ENCODE peak calls at places on chromosomes 12 and 14, in nine cellular contexts. V is astrocyte of the cerebellum, X is PC-9, L is breast epithelium, T is fibroblast of mammary gland, G is fibroblast of the aortic adventitia, I is GM23248, N is foreskin fibroblast, R is heart right ventricle. P is an unnamed sample.

GRCh38 chr12:101501410-101502045 is 26.4 kb downstream of the SPIC start:
- DNase-seq in T (peak; percentile 12), G (peak; percentile 8), R (no peak), N (no peak), L (no peak), X (no peak), V (peak; percentile 12), I (no peak), P (no peak)

GRCh38 chr12:130186631-130187269 is 24.5 kb downstream of the FZD10 start:
- DNase-seq in N (no peak), X (no peak), G (no peak), R (no peak), L (no peak), V (no peak), T (no peak), I (no peak), P (no peak)

GRCh38 chr12:47249719-47250506 is 170.2 kb upstream of the AMIGO2 start:
- DNase-seq in R (no peak), X (peak; percentile 45), I (no peak), N (no peak), G (peak; percentile 59), L (no peak), V (no peak), T (no peak), P (no peak)

GRCh38 chr14:79376557-79376956 is 834.7 kb downstream of the DIO2 start:
- DNase-seq in T (no peak), R (no peak), X (no peak), G (no peak), V (no peak), N (no peak), I (peak; percentile 1), L (no peak), P (no peak)

GRCh38 chr12:77118696-77119095 is 53.3 kb upstream of the E2F7 start:
- DNase-seq in L (no peak), X (no peak), I (peak; percentile 59), R (no peak), T (peak; percentile 61), G (no peak), N (peak; percentile 66), V (no peak), P (no peak)

GRCh38 chr12:131828671-131829350 is 618 bp downstream of the MMP17 start:
- DNase-seq in V (no peak), T (no peak), X (peak; percentile 51), N (peak; percentile 39), I (peak; percentile 59), G (no peak), R (no peak), L (no peak), P (no peak)

GRCh38 chr14:103871596-103872480 is 24.5 kb upstream of the PPP1R13B start:
- DNase-seq in I (peak; percentile 27), R (peak; percentile 85), L (peak; percentile 54), V (no peak), T (no peak), G (no peak), X (peak; percentile 74), N (no peak), P (no peak)

GRCh38 chr14:91361236-91361811 is 56.3 kb downstream of the CCDC88C start:
- DNase-seq in R (no peak), V (no peak), X (no peak), L (no peak), G (peak; percentile 17), N (no peak), I (no peak), T (peak; percentile 61), P (no peak)

GRCh38 chr12:126537961-126538530 is 1472.8 kb downstream of the AACS start:
- DNase-seq in V (peak; percentile 49), N (no peak), R (no peak), L (no peak), I (no peak), X (no peak), T (no peak), G (peak; percentile 28), P (no peak)

GRCh38 chr12:79046021-79046420 is 181.4 kb downstream of the SYT1 start:
- DNase-seq in L (no peak), V (no peak), N (no peak), X (no peak), G (no peak), I (no peak), R (no peak), T (no peak), P (no peak)

GRCh38 chr14:36647417-36647826 is 14.2 kb upstream of the PAX9 start:
- DNase-seq in I (no peak), R (no peak), V (no peak), N (no peak), G (no peak), T (no peak), X (no peak), L (no peak), P (no peak)

GRCh38 chr14:36649872-36650650 is 11.6 kb upstream of the PAX9 start:
- DNase-seq in N (no peak), G (no peak), T (no peak), I (no peak), R (no peak), V (no peak), L (no peak), X (no peak), P (no peak)

GRCh38 chr14:36652542-36653201 is 9.0 kb upstream of the PAX9 start:
- DNase-seq in L (no peak), I (no peak), N (no peak), X (no peak), G (no peak), R (no peak), T (peak; percentile 16), V (no peak), P (no peak)

GRCh38 chr14:36646664-36647416 is 14.8 kb upstream of the PAX9 start:
- DNase-seq in I (peak; percentile 42), X (peak; percentile 3), R (no peak), T (no peak), N (no peak), L (no peak), V (no peak), G (no peak), P (no peak)

DNA sequence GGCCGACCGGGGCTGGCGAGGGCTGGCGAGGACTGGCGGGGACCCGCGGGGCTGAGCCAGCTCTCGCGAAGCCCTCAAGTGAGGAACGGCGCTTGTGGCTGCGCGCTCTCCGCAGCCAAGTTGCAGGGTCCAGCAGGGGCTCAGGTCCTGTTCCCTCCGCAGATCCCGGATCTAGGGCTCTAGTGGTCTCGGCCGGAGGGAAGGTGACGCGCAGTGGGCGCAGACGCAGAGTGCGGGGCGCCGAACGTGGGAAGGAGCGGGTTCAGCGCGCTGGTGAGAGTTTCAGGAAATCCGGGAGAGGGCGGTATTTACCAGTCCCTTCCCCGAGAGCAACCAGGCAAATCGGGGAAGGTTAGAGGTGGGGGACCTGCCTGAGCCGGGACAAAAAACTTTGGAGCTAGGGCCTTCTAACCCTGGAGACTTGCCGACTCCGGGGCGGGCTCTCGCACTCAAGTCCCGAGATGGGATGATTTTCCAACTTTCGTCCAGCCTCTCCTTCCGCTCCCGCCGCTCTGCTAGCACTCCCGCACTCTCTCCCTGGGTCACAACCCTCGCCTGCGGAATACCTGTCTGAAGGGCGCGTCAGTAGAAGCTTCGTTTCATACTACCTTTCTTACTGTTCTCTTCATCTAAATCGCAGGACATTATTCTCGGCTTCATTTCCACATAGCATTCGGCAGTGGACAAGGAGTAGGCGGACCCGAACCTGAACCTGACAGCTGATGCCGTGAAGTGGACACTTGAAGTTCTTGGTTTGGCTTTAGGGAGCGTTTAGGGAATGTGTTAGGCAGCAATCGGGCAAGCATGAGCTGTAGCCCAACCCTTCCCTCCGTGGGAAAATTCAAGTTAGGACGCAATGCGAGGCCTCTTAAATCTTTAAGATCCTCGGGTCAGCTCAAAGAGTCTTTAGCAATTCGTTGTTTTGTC is 13.6 kb upstream of the PAX9 start:
- DNase-seq in I (peak; percentile 76), T (peak; percentile 47), V (no peak), X (peak; percentile 55), G (peak; percentile 26), N (peak; percentile 62), R (no peak), L (no peak), P (no peak)
- H3K4me3 ChIP-seq in I (peak overlapping the region; percentile 71), T (peak overlapping the region; percentile 17), V (peak overlapping the region; percentile 38), X (peak overlapping the region; percentile 31), G (peak overlapping the region; percentile 44), N (peak overlapping the region; percentile 30), R (peak overlapping the region; percentile 24), L (peak overlapping the region; percentile 64), P (peak overlapping the region; percentile 60)

DNA sequence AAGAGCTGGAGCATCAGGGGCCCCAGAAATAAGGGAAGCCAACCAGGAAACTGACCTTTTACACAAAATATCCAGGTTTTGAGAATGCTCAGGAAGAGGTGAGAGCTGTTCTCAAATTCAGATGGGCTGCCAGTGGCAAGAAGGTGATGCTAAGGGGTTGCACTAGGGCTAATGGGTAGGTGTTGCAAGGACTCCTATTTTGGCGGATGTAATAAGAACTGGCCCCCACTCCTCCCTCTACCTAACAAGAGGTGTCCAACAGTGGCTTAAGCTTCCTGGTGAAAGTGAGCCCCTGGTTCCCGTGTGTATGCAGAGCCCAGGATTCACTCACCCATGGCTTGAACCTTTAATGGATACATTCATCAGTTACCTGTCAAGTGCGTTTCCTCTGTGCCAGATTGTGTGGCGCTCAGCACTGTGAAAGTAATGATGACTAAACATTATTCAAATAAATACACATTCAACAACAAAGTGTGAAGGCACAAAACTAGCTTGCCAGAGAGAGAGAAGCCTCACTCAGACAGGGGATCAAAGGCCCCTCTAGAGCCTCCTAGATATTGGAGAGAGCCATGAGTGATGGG is 705 bp upstream of the CHGA start:
- DNase-seq in N (no peak), V (no peak), I (no peak), R (no peak), G (no peak), L (no peak), T (no peak), X (no peak), P (no peak)
- H3K4me3 ChIP-seq in N (no peak overlapping the region), V (no peak overlapping the region), I (no peak overlapping the region), R (no peak overlapping the region), G (no peak overlapping the region), L (no peak overlapping the region), T (no peak overlapping the region), X (no peak overlapping the region), P (no peak overlapping the region)

DNA sequence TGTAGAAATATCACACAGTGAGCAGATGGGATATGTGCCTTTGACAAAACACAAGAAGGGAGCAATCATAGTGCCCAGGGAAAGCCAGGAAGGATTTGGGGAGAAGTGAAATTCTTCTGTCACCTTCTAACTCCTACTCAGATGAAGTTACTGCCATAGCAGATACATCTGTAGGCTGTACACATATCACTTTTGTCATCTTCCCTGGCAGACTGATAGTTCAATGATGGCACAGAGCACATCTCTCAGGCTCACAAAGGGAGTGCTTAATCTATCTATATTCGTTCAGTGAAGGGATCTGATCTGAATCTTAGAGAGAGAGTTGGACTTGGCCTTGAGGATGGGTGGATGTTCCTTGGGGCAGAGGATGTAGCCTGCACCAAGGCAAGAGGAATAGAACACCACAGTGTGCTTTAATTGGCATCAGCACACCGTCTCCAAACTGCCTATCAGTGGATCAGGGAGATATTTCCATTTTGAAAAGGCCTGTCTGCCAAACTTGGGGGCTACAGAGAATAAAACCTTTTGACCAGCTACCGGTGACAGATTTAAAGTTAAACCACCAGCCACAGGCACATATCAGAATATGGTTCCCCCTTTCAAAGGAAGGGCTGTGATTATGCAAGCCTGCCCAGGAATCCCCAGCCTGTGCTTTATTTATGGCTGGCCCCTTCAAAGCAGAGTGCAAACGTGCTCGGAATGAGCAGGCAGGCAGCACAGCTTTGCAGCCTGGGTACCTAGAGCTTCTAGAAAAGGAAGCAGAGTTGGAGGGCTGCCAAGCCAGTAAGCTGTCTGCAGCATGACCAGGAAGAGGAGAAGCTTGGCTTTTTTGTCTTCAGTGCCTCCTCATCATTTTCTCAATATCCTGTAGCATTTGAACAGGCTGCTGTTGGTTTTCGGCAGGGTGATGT is 165.5 kb upstream of the DYRK2 start:
- DNase-seq in G (peak; percentile 22), T (peak; percentile 24), L (peak; percentile 48), X (peak; percentile 55), R (peak; percentile 55), N (peak; percentile 49), V (peak; percentile 12), I (peak; percentile 59), P (peak; percentile 16)
- H3K4me3 ChIP-seq in G (no peak overlapping the region), T (no peak overlapping the region), L (no peak overlapping the region), X (peak overlapping the region; percentile 19), R (no peak overlapping the region), N (no peak overlapping the region), V (no peak overlapping the region), I (no peak overlapping the region), P (no peak overlapping the region)

GRCh38 chr14:54177009-54177408 is 219.8 kb upstream of the CDKN3 start:
- DNase-seq in I (no peak), G (no peak), N (no peak), X (no peak), L (no peak), V (no peak), R (no peak), T (no peak), P (no peak)
- H3K4me3 ChIP-seq in I (no peak overlapping the region), G (no peak overlapping the region), N (no peak overlapping the region), X (no peak overlapping the region), L (no peak overlapping the region), V (no peak overlapping the region), R (no peak overlapping the region), T (no peak overlapping the region), P (no peak overlapping the region)